ENCODE peak calls at places on chromosomes 2 and 18, in six cellular contexts. One of them, this sample, is unnamed.

GRCh38 chr2:96869824-96870630 is at the start of gene SEMA4C:
- DNase-seq in activated CD8-positive, alpha-beta T cell treated with anti-CD3 and anti-CD28 coated beads for 36 hours: peak
- DNase-seq in GM19239: no peak
- DNase-seq in CD8-positive, alpha-beta memory T cell: peak
- DNase-seq in NCI-H2029: no peak
- DNase-seq in MCF 10A: peak
- DNase-seq in this sample: peak

GRCh38 chr2:136765256-136765735 is at the start of gene THSD7B:
- DNase-seq in activated CD8-positive, alpha-beta T cell treated with anti-CD3 and anti-CD28 coated beads for 36 hours: no peak
- DNase-seq in GM19239: no peak
- DNase-seq in CD8-positive, alpha-beta memory T cell: no peak
- DNase-seq in NCI-H2029: no peak
- DNase-seq in MCF 10A: no peak
- DNase-seq in this sample: no peak

GRCh38 chr2:217220228-217221013 is 360.6 kb upstream of the TNP1 start:
- DNase-seq in activated CD8-positive, alpha-beta T cell treated with anti-CD3 and anti-CD28 coated beads for 36 hours: no peak
- DNase-seq in GM19239: no peak
- DNase-seq in CD8-positive, alpha-beta memory T cell: no peak
- DNase-seq in NCI-H2029: no peak
- DNase-seq in MCF 10A: no peak
- DNase-seq in this sample: no peak

GRCh38 chr2:145408980-145409379 is 889.1 kb upstream of the ZEB2 start:
- DNase-seq in activated CD8-positive, alpha-beta T cell treated with anti-CD3 and anti-CD28 coated beads for 36 hours: no peak
- DNase-seq in GM19239: no peak
- DNase-seq in CD8-positive, alpha-beta memory T cell: no peak
- DNase-seq in NCI-H2029: no peak
- DNase-seq in MCF 10A: no peak
- DNase-seq in this sample: no peak

GRCh38 chr2:219901155-219901554 is 273.7 kb downstream of the SLC4A3 start:
- DNase-seq in activated CD8-positive, alpha-beta T cell treated with anti-CD3 and anti-CD28 coated beads for 36 hours: no peak
- DNase-seq in GM19239: no peak
- DNase-seq in CD8-positive, alpha-beta memory T cell: no peak
- DNase-seq in NCI-H2029: no peak
- DNase-seq in MCF 10A: no peak
- DNase-seq in this sample: no peak

GRCh38 chr2:204892506-204893255 is 347.4 kb downstream of the PARD3B start:
- DNase-seq in activated CD8-positive, alpha-beta T cell treated with anti-CD3 and anti-CD28 coated beads for 36 hours: no peak
- DNase-seq in GM19239: no peak
- DNase-seq in CD8-positive, alpha-beta memory T cell: no peak
- DNase-seq in NCI-H2029: no peak
- DNase-seq in MCF 10A: no peak
- DNase-seq in this sample: no peak

GRCh38 chr2:127584047-127584446 is 48.6 kb downstream of the MYO7B start:
- DNase-seq in activated CD8-positive, alpha-beta T cell treated with anti-CD3 and anti-CD28 coated beads for 36 hours: no peak
- DNase-seq in GM19239: no peak
- DNase-seq in CD8-positive, alpha-beta memory T cell: no peak
- DNase-seq in NCI-H2029: no peak
- DNase-seq in MCF 10A: no peak
- DNase-seq in this sample: no peak

GRCh38 chr18:49021433-49022129 is 70.8 kb upstream of the SMAD7 start:
- DNase-seq in activated CD8-positive, alpha-beta T cell treated with anti-CD3 and anti-CD28 coated beads for 36 hours: peak
- DNase-seq in GM19239: peak
- DNase-seq in CD8-positive, alpha-beta memory T cell: no peak
- DNase-seq in NCI-H2029: peak
- DNase-seq in MCF 10A: peak
- DNase-seq in this sample: peak

GRCh38 chr2:240925576-240926515 is 19.7 kb downstream of the CROCC2 start:
- DNase-seq in activated CD8-positive, alpha-beta T cell treated with anti-CD3 and anti-CD28 coated beads for 36 hours: no peak
- DNase-seq in GM19239: no peak
- DNase-seq in CD8-positive, alpha-beta memory T cell: peak
- DNase-seq in NCI-H2029: no peak
- DNase-seq in MCF 10A: no peak
- DNase-seq in this sample: no peak

GRCh38 chr2:72132981-72133720 is 14.5 kb downstream of the CYP26B1 start:
- DNase-seq in activated CD8-positive, alpha-beta T cell treated with anti-CD3 and anti-CD28 coated beads for 36 hours: no peak
- DNase-seq in GM19239: no peak
- DNase-seq in CD8-positive, alpha-beta memory T cell: peak
- DNase-seq in NCI-H2029: no peak
- DNase-seq in MCF 10A: no peak
- DNase-seq in this sample: no peak

GRCh38 chr18:49061906-49062831 is 111.4 kb upstream of the SMAD7 start:
- DNase-seq in activated CD8-positive, alpha-beta T cell treated with anti-CD3 and anti-CD28 coated beads for 36 hours: no peak
- DNase-seq in GM19239: no peak
- DNase-seq in CD8-positive, alpha-beta memory T cell: no peak
- DNase-seq in NCI-H2029: no peak
- DNase-seq in MCF 10A: no peak
- DNase-seq in this sample: no peak

GRCh38 chr2:42964444-42965081 is 172.2 kb upstream of the HAAO start:
- DNase-seq in activated CD8-positive, alpha-beta T cell treated with anti-CD3 and anti-CD28 coated beads for 36 hours: no peak
- DNase-seq in GM19239: no peak
- DNase-seq in CD8-positive, alpha-beta memory T cell: no peak
- DNase-seq in NCI-H2029: peak
- DNase-seq in MCF 10A: peak
- DNase-seq in this sample: peak

GRCh38 chr2:42025151-42025582 is 22.7 kb upstream of the PKDCC start:
- DNase-seq in activated CD8-positive, alpha-beta T cell treated with anti-CD3 and anti-CD28 coated beads for 36 hours: no peak
- DNase-seq in GM19239: no peak
- DNase-seq in CD8-positive, alpha-beta memory T cell: no peak
- DNase-seq in NCI-H2029: peak
- DNase-seq in MCF 10A: peak
- DNase-seq in this sample: no peak

GRCh38 chr2:38654495-38655381 is 11.2 kb upstream of the GALM start:
- DNase-seq in activated CD8-positive, alpha-beta T cell treated with anti-CD3 and anti-CD28 coated beads for 36 hours: no peak
- DNase-seq in GM19239: no peak
- DNase-seq in CD8-positive, alpha-beta memory T cell: no peak
- DNase-seq in NCI-H2029: no peak
- DNase-seq in MCF 10A: no peak
- DNase-seq in this sample: no peak

GRCh38 chr2:70822843-70823629 is 2.6 kb upstream of the CLEC4F start:
- DNase-seq in activated CD8-positive, alpha-beta T cell treated with anti-CD3 and anti-CD28 coated beads for 36 hours: no peak
- DNase-seq in GM19239: no peak
- DNase-seq in CD8-positive, alpha-beta memory T cell: no peak
- DNase-seq in NCI-H2029: no peak
- DNase-seq in MCF 10A: no peak
- DNase-seq in this sample: no peak

GRCh38 chr2:26792720-26793119 is 6.9 kb downstream of the CENPA start:
- DNase-seq in activated CD8-positive, alpha-beta T cell treated with anti-CD3 and anti-CD28 coated beads for 36 hours: no peak
- DNase-seq in GM19239: no peak
- DNase-seq in CD8-positive, alpha-beta memory T cell: no peak
- DNase-seq in NCI-H2029: no peak
- DNase-seq in MCF 10A: no peak
- DNase-seq in this sample: no peak

GRCh38 chr2:144268036-144268678 is 251.8 kb downstream of the ZEB2 start:
- DNase-seq in activated CD8-positive, alpha-beta T cell treated with anti-CD3 and anti-CD28 coated beads for 36 hours: no peak
- DNase-seq in GM19239: no peak
- DNase-seq in CD8-positive, alpha-beta memory T cell: no peak
- DNase-seq in NCI-H2029: no peak
- DNase-seq in MCF 10A: no peak
- DNase-seq in this sample: no peak

GRCh38 chr2:110866496-110866895 is 134.1 kb downstream of the ACOXL start:
- DNase-seq in activated CD8-positive, alpha-beta T cell treated with anti-CD3 and anti-CD28 coated beads for 36 hours: peak
- DNase-seq in GM19239: no peak
- DNase-seq in CD8-positive, alpha-beta memory T cell: no peak
- DNase-seq in NCI-H2029: no peak
- DNase-seq in MCF 10A: no peak
- DNase-seq in this sample: no peak

GRCh38 chr18:47858607-47859006 is 71.9 kb downstream of the SMAD2 start:
- DNase-seq in activated CD8-positive, alpha-beta T cell treated with anti-CD3 and anti-CD28 coated beads for 36 hours: no peak
- DNase-seq in GM19239: no peak
- DNase-seq in CD8-positive, alpha-beta memory T cell: no peak
- DNase-seq in NCI-H2029: no peak
- DNase-seq in MCF 10A: no peak
- DNase-seq in this sample: no peak

GRCh38 chr2:8889978-8890377 is 52.6 kb upstream of the KIDINS220 start:
- DNase-seq in activated CD8-positive, alpha-beta T cell treated with anti-CD3 and anti-CD28 coated beads for 36 hours: no peak
- DNase-seq in GM19239: no peak
- DNase-seq in CD8-positive, alpha-beta memory T cell: no peak
- DNase-seq in NCI-H2029: peak
- DNase-seq in MCF 10A: no peak
- DNase-seq in this sample: no peak

This sample was measured in naive thymus-derived CD8-positive, alpha-beta T cell.